ENCODE peak calls at places on chromosomes 6 and 20, in six cellular contexts. L is astrocyte of the spinal cord, E is sigmoid colon, U is psoas muscle, W is lower lobe of right lung, G is body of pancreas. I is an unnamed sample.

GRCh38 chr6:149701699-149702098 is 16.2 kb downstream of the LATS1 start:
- DNase-seq in L (no peak), E (no peak), U (no peak), W (no peak), G (no peak), I (no peak)

GRCh38 chr6:83884523-83884922 is 25.0 kb downstream of the CYB5R4 start:
- DNase-seq in L (peak; percentile 47), E (no peak), U (no peak), W (no peak), G (no peak), I (peak; percentile 19)

GRCh38 chr20:46789339-46789984 is 80.0 kb downstream of the SLC2A10 start:
- DNase-seq in L (no peak), E (no peak), U (no peak), W (no peak), G (no peak), I (no peak)

GRCh38 chr6:13762648-13763441 is 51.2 kb upstream of the RANBP9 start:
- DNase-seq in L (peak; percentile 93), E (peak; percentile 93), U (no peak), W (no peak), G (no peak), I (peak; percentile 97)

GRCh38 chr6:13445744-13446115 is 41.7 kb downstream of the GFOD1 start:
- DNase-seq in L (no peak), E (no peak), U (no peak), W (no peak), G (no peak), I (no peak)

GRCh38 chr6:73388800-73389512 is 5.7 kb upstream of the DDX43 start:
- DNase-seq in L (peak; percentile 64), E (peak; percentile 67), U (peak; percentile 56), W (peak; percentile 70), G (peak; percentile 53), I (no peak)

GRCh38 chr6:50565004-50565403 is 148.3 kb upstream of the TFAP2D start:
- DNase-seq in L (no peak), E (no peak), U (no peak), W (no peak), G (no peak), I (no peak)

GRCh38 chr6:106077170-106077569 is 9.0 kb upstream of the PRDM1 start:
- DNase-seq in L (no peak), E (no peak), U (no peak), W (no peak), G (no peak), I (no peak)

GRCh38 chr20:41249781-41250281 is 67.7 kb downstream of the ZHX3 start:
- DNase-seq in L (peak; percentile 69), E (peak; percentile 82), U (peak; percentile 61), W (no peak), G (no peak), I (no peak)

GRCh38 chr6:112144145-112144926 is 56.9 kb downstream of the FAM229B start:
- DNase-seq in L (peak; percentile 8), E (no peak), U (no peak), W (no peak), G (no peak), I (no peak)

DNA sequence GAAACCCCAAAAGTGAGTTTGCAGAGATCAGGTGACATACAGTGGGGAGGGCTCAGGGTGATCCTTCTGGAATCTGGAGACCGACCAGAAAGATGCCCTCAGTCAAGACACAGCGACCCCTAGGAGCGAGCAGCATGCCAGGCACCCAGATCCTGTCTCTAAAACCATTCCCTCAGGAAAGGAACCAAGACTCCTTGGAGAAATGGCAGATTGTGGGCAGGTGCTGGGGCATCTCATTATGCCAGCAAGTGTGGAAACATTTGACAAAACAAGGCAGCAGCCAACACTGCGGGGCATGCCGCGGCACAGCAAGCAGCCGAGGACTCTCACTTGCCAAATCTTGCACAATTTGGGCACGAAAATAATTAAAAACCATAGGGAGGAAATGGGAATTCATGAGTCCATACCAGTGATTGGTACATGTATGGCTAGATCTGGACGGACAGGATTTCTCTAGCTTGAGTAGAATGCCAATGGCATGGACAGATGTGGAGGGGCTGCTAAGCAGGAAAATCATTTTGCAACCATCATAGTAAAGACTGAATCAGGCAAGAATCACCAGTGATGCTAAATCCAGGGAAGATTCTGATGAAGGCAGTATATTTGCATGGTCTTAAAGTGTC is 76.9 kb downstream of the GINS1 start:
- DNase-seq in L (no peak), E (no peak), U (no peak), W (no peak), G (no peak), I (no peak)
- H3K4me3 ChIP-seq in L (no peak overlapping the region), E (no peak overlapping the region), U (no peak overlapping the region), W (no peak overlapping the region), G (no peak overlapping the region), I (no peak overlapping the region)

GRCh38 chr6:25637946-25638345 is 14.1 kb upstream of the SCGN start:
- DNase-seq in L (no peak), E (no peak), U (no peak), W (no peak), G (peak; percentile 45), I (no peak)
- TF ChIP-seq CTCF in L (no peak), E (no peak), U (no peak), W (no peak), G (peak; percentile 17), I (no peak)

DNA sequence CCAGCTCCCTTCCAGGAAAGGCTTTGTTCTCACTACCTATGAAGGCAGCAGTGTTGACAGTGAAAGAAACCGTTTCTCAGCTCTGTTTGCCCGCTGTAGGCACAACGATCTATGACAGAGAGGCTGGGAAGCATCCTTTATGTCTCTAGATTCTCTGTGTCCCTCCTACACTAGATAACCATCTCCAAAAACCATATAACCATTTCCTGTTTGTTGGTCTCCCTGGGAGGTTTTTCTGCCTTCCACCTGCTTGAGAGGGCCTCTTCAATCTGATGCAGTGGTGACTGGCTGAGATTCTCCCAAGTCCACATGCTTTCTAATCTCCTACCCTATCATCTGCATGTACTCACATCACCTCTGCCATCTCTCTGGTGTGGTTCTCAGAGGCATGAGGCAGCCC is 32.0 kb upstream of the TMEM217 start:
- DNase-seq in L (no peak), E (no peak), U (no peak), W (no peak), G (no peak), I (no peak)
- H3K4me3 ChIP-seq in L (no peak overlapping the region), E (no peak overlapping the region), U (no peak overlapping the region), W (no peak overlapping the region), G (no peak overlapping the region), I (no peak overlapping the region)

DNA sequence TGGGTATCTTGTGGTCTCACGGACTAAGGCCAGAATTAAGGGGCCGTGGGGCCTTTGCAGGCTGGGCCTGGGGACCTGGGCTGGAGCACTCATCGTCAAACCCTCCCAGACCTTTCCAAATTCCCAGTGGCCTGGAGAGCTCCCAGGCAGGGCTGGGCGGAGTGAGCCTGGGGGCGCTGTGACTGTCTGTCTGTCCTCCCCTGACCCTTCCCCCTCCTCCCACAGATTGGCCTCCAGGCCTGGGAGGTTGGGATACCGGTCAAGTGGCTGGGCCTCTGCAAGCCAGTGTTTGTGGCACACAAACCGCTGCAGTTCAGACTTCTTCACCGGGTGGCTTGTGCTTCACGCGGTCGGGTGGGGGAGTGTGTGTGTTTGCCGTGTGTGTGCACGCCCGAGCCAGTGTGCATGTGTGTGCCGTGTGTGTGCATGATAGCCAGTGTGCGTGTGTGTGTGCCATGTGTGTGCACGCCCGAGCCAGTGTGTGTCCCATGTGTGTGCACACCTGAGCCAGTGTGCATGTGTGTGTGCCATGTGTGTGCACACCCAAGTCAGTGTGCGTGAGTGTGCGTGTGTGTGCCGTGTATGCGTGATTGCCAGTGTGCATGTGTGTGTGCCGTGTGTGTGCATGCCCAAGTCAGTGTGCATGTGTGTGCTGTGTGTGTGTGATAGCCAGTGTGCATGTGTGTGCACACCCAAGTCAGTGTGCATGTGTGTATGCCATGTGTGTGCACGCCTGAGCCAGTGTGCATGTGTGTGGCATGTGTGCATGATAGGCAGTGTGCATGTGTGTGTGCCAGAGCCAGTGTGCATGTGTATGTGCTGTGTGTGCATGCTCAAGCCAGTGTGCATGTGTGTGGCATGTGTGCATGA is 6.3 kb downstream of the RBBP8NL start:
- DNase-seq in L (no peak), E (no peak), U (no peak), W (no peak), G (no peak), I (no peak)
- TF ChIP-seq CTCF in L (no peak), E (no peak), U (no peak), W (no peak), G (no peak), I (no peak)

DNA sequence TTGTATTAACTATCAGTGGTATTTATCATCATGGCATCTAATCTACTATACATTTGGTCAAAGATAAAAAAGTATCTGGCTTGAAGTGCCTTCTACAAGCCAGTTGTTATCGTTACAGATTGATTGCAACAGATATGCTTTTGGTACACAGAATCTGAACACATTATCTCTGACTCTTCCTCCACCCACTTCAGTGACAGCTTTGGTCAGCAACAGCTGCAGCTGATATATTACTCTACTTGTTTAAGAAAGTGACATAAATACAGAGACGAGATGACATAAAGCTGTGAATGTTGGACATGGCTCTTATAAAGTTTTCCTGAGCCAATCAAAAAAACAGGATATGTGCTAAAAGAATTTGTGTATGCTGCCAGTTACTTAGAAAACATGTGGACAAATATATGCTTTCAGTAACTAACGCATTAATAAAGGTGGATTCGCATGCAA is 77.6 kb downstream of the HIVEP2 start:
- DNase-seq in L (no peak), E (no peak), U (no peak), W (no peak), G (no peak), I (no peak)
- H3K4me3 ChIP-seq in L (no peak overlapping the region), E (no peak overlapping the region), U (peak overlapping the region; percentile 37), W (no peak overlapping the region), G (no peak overlapping the region), I (no peak overlapping the region)

GRCh38 chr6:110518281-110518623 is 41.8 kb upstream of the SLC22A16 start:
- DNase-seq in L (no peak), E (no peak), U (no peak), W (no peak), G (no peak), I (no peak)
- TF ChIP-seq CTCF in L (peak; percentile 63), E (no peak), U (no peak), W (no peak), G (peak; percentile 13), I (peak; percentile 68)

DNA sequence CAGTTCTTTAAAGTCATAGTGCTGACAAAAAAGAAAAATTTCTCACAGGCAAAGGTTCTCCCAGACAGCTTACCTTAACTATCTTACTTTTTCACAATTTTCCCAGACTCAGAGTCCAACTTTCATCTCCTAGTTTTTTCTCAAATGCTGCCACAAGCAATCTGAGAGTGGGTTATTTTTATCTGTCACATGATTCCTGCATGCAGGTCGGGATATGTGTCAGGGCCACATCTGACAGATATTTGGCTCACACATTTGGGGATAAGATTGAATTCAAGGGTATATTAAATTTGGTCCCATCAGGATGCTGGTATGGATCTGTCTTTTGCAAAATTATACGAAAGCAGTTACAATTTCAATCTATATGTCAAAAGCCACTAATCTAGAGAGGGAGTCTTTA is 50.1 kb upstream of the SMIM29 start:
- DNase-seq in L (no peak), E (no peak), U (no peak), W (no peak), G (no peak), I (no peak)
- H3K4me3 ChIP-seq in L (no peak overlapping the region), E (no peak overlapping the region), U (peak overlapping the region; percentile 8), W (no peak overlapping the region), G (no peak overlapping the region), I (no peak overlapping the region)

GRCh38 chr20:3727333-3728035 is 5.0 kb upstream of the HSPA12B start:
- DNase-seq in L (no peak), E (peak; percentile 84), U (peak; percentile 39), W (no peak), G (no peak), I (peak; percentile 32)
- TF ChIP-seq CTCF in L (no peak), E (no peak), U (no peak), W (no peak), G (no peak), I (no peak)